ENCODE peak calls at places on chromosomes 4 and X, in five cellular contexts. One of them, this sample, is unnamed.

GRCh38 chr4:11469900-11470708 is 41.4 kb upstream of the HS3ST1 start:
- DNase-seq in A549: no peak
- DNase-seq in IMR-90: no peak
- DNase-seq in H1: no peak
- DNase-seq in HepG2: no peak
- DNase-seq in this sample: no peak

GRCh38 chr4:125486354-125486753 is 171.6 kb downstream of the FAT4 start:
- DNase-seq in A549: no peak
- DNase-seq in IMR-90: no peak
- DNase-seq in H1: no peak
- DNase-seq in HepG2: no peak
- DNase-seq in this sample: no peak

GRCh38 chrX:154719132-154719675 is 31.7 kb downstream of the GAB3 start:
- DNase-seq in A549: no peak
- DNase-seq in IMR-90: peak
- DNase-seq in H1: no peak
- DNase-seq in HepG2: no peak
- DNase-seq in this sample: peak

GRCh38 chr4:149065753-149066152 is 623.5 kb upstream of the NR3C2 start:
- DNase-seq in A549: no peak
- DNase-seq in IMR-90: no peak
- DNase-seq in H1: no peak
- DNase-seq in HepG2: no peak
- DNase-seq in this sample: no peak

GRCh38 chr4:1550122-1551070 is 133.7 kb downstream of the FAM53A start:
- DNase-seq in A549: no peak
- DNase-seq in IMR-90: no peak
- DNase-seq in H1: no peak
- DNase-seq in HepG2: no peak
- DNase-seq in this sample: no peak

GRCh38 chr4:103915224-103915869 is 195.6 kb upstream of the TACR3 start:
- DNase-seq in A549: no peak
- DNase-seq in IMR-90: no peak
- DNase-seq in H1: no peak
- DNase-seq in HepG2: peak
- DNase-seq in this sample: no peak

GRCh38 chr4:106809083-106809482 is 227.0 kb downstream of the DKK2 start:
- DNase-seq in A549: no peak
- DNase-seq in IMR-90: peak
- DNase-seq in H1: no peak
- DNase-seq in HepG2: peak
- DNase-seq in this sample: no peak

GRCh38 chr4:37243061-37243460 is 1.5 kb upstream of the NWD2 start:
- DNase-seq in A549: no peak
- DNase-seq in IMR-90: no peak
- DNase-seq in H1: peak
- DNase-seq in HepG2: no peak
- DNase-seq in this sample: no peak

GRCh38 chr4:140834866-140835495 is 78.8 kb upstream of the TBC1D9 start:
- DNase-seq in A549: no peak
- DNase-seq in IMR-90: no peak
- DNase-seq in H1: no peak
- DNase-seq in HepG2: no peak
- DNase-seq in this sample: no peak
- TF ChIP-seq MAFK in A549: no peak
- TF ChIP-seq MAFK in IMR-90: no peak
- TF ChIP-seq MAFK in H1: no peak
- TF ChIP-seq MAFK in HepG2: no peak
- TF ChIP-seq MAFK in this sample: no peak

DNA sequence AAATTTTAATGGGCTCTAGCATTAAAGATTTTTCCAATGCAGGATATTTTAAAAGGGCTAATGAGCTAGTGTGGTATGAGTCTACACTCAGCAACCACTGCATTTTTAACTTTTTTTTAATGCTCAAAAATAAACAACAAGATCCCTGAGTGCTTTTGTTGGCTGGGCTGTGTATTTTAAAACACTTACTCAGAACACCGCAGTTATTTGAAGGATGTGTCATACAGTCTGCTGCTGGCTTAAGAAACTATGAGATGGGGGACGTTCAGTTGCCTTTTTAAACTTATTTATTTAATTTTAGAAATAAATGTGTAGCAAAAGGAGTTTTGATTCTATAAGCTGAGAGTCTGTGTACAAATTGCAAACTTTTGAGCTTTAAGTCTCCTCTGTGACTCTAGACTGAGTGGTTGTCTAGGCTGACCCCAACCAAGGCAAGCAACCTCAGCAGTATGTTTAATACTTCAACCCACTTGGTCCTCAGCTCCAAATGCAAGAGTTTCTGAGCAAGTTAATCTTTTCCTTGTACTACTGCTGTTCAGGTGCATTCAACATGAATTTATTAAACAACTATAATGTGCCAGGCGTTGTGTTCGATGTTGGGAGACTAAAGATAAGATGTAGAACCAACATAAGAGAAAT is 278.6 kb upstream of the DIPK2B start:
- DNase-seq in A549: peak
- DNase-seq in IMR-90: peak
- DNase-seq in H1: no peak
- DNase-seq in HepG2: no peak
- DNase-seq in this sample: no peak
- TF ChIP-seq MAFK in A549: no peak
- TF ChIP-seq MAFK in IMR-90: no peak
- TF ChIP-seq MAFK in H1: no peak
- TF ChIP-seq MAFK in HepG2: no peak
- TF ChIP-seq MAFK in this sample: no peak

GRCh38 chr4:111957992-111958391 is 187.3 kb upstream of the FAM241A start:
- DNase-seq in A549: no peak
- DNase-seq in IMR-90: no peak
- DNase-seq in H1: no peak
- DNase-seq in HepG2: no peak
- DNase-seq in this sample: no peak

GRCh38 chr4:111959202-111959601 is 186.1 kb upstream of the FAM241A start:
- DNase-seq in A549: peak
- DNase-seq in IMR-90: peak
- DNase-seq in H1: no peak
- DNase-seq in HepG2: peak
- DNase-seq in this sample: no peak

GRCh38 chr4:111963158-111963557 is 182.1 kb upstream of the FAM241A start:
- DNase-seq in A549: no peak
- DNase-seq in IMR-90: no peak
- DNase-seq in H1: no peak
- DNase-seq in HepG2: no peak
- DNase-seq in this sample: no peak

GRCh38 chr4:111961806-111962205 is 183.4 kb upstream of the FAM241A start:
- DNase-seq in A549: no peak
- DNase-seq in IMR-90: no peak
- DNase-seq in H1: no peak
- DNase-seq in HepG2: no peak
- DNase-seq in this sample: no peak

GRCh38 chr4:111960241-111960667 is 185.0 kb upstream of the FAM241A start:
- DNase-seq in A549: no peak
- DNase-seq in IMR-90: no peak
- DNase-seq in H1: no peak
- DNase-seq in HepG2: no peak
- DNase-seq in this sample: no peak
- TF ChIP-seq MAFK in A549: no peak
- TF ChIP-seq MAFK in IMR-90: no peak
- TF ChIP-seq MAFK in H1: no peak
- TF ChIP-seq MAFK in HepG2: no peak
- TF ChIP-seq MAFK in this sample: no peak

GRCh38 chr4:129064717-129065116 is 28.6 kb downstream of the SCLT1 start:
- DNase-seq in A549: no peak
- DNase-seq in IMR-90: peak
- DNase-seq in H1: no peak
- DNase-seq in HepG2: no peak
- DNase-seq in this sample: no peak
- TF ChIP-seq MAFK in A549: no peak
- TF ChIP-seq MAFK in IMR-90: peak
- TF ChIP-seq MAFK in H1: no peak
- TF ChIP-seq MAFK in HepG2: no peak
- TF ChIP-seq MAFK in this sample: no peak

DNA sequence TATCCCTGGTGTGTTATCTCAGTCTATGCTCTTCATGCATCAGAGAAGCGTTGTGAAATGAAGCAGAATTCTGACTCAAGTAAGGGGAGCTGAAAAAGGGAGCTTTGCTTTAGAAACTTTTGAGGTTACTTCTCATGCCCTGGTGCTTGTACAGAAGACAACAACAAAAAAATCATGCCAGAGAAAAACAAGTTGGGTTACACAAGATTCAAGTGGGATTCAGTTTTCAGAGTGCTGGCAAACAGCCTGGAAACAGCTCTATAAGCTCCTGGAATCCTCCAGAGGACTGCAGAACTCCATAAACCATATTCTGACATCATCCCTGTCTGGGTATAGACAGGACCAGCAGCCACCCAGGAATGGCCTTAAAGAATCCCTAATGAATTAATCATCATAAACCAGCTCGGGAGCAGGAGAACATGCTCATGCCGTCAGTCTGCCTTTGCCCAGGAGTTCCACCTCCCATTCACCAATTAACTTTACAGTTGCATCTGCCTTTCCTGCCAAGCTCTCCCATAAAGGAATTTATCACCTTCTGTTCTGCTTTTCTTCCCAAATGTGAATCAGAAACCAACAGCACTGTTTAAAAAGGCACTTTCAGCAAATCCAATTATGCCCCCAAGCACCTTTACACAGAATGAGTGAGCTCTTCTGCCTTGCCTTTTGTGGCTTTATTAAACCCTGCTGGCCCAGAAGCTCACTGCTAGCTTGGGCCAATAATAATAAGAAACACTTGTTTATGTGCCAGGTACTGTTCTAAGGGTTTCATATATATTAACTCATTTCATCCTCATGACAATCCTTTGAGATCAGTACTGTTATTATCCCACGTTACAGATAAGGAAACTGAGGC is 54.5 kb upstream of the FBXW7 start:
- DNase-seq in A549: no peak
- DNase-seq in IMR-90: peak
- DNase-seq in H1: no peak
- DNase-seq in HepG2: no peak
- DNase-seq in this sample: no peak
- TF ChIP-seq MAFK in A549: no peak
- TF ChIP-seq MAFK in IMR-90: no peak
- TF ChIP-seq MAFK in H1: no peak
- TF ChIP-seq MAFK in HepG2: no peak
- TF ChIP-seq MAFK in this sample: no peak